ENCODE peak calls at places on chromosome 10, in six cellular contexts. One of them, this sample, is unnamed. For H3K4me1, H3K9me3 and H3K27me3, the result is how much of the 10 kb centered on the place peaks cover.

GRCh38 chr10:123133511-123133910 is 2.3 kb upstream of the HMX3 start:
- DNase-seq in left ventricle myocardium inferior: no peak
- DNase-seq in mammary epithelial cell: no peak
- DNase-seq in PC-9: no peak
- DNase-seq in trophoblast cell: no peak
- DNase-seq in colonic mucosa: no peak
- DNase-seq in this sample: no peak

GRCh38 chr10:6121144-6121543 is 32.3 kb downstream of the RBM17 start:
- DNase-seq in trophoblast cell: no peak
- DNase-seq in colonic mucosa: no peak
- DNase-seq in mammary epithelial cell: no peak
- DNase-seq in PC-9: no peak
- DNase-seq in left ventricle myocardium inferior: no peak
- DNase-seq in this sample: no peak

GRCh38 chr10:120600871-120601644 is 144.0 kb downstream of the PLPP4 start:
- DNase-seq in trophoblast cell: no peak
- DNase-seq in colonic mucosa: no peak
- DNase-seq in PC-9: no peak
- DNase-seq in left ventricle myocardium inferior: no peak
- DNase-seq in mammary epithelial cell: peak
- DNase-seq in this sample: no peak

GRCh38 chr10:35129185-35129674 is 2.6 kb downstream of the CREM start:
- DNase-seq in colonic mucosa: no peak
- DNase-seq in left ventricle myocardium inferior: no peak
- DNase-seq in mammary epithelial cell: no peak
- DNase-seq in PC-9: no peak
- DNase-seq in trophoblast cell: peak
- DNase-seq in this sample: no peak

GRCh38 chr10:50538473-50539398 is 85.0 kb downstream of the SGMS1 start:
- DNase-seq in PC-9: no peak
- DNase-seq in trophoblast cell: no peak
- DNase-seq in colonic mucosa: no peak
- DNase-seq in left ventricle myocardium inferior: no peak
- DNase-seq in mammary epithelial cell: peak
- DNase-seq in this sample: no peak

GRCh38 chr10:36602374-36602773 is 523.0 kb upstream of the ANKRD30A start:
- DNase-seq in mammary epithelial cell: peak
- DNase-seq in left ventricle myocardium inferior: no peak
- DNase-seq in colonic mucosa: no peak
- DNase-seq in trophoblast cell: no peak
- DNase-seq in PC-9: no peak
- DNase-seq in this sample: no peak

GRCh38 chr10:56928717-56929116 is 567.7 kb upstream of the ZWINT start:
- DNase-seq in colonic mucosa: no peak
- DNase-seq in mammary epithelial cell: no peak
- DNase-seq in PC-9: no peak
- DNase-seq in trophoblast cell: peak
- DNase-seq in left ventricle myocardium inferior: no peak
- DNase-seq in this sample: no peak

GRCh38 chr10:32000937-32001336 is 55.3 kb downstream of the KIF5B start:
- DNase-seq in mammary epithelial cell: no peak
- DNase-seq in trophoblast cell: peak
- DNase-seq in PC-9: no peak
- DNase-seq in colonic mucosa: no peak
- DNase-seq in left ventricle myocardium inferior: no peak
- DNase-seq in this sample: no peak

GRCh38 chr10:5599613-5600520 is 66.5 kb downstream of the ASB13 start:
- DNase-seq in mammary epithelial cell: no peak
- DNase-seq in trophoblast cell: no peak
- DNase-seq in colonic mucosa: no peak
- DNase-seq in left ventricle myocardium inferior: no peak
- DNase-seq in PC-9: no peak
- DNase-seq in this sample: no peak

GRCh38 chr10:113899952-113900598 is 45.6 kb downstream of the NHLRC2 start:
- DNase-seq in left ventricle myocardium inferior: no peak
- DNase-seq in mammary epithelial cell: no peak
- DNase-seq in colonic mucosa: no peak
- DNase-seq in trophoblast cell: no peak
- DNase-seq in PC-9: no peak
- DNase-seq in this sample: no peak

DNA sequence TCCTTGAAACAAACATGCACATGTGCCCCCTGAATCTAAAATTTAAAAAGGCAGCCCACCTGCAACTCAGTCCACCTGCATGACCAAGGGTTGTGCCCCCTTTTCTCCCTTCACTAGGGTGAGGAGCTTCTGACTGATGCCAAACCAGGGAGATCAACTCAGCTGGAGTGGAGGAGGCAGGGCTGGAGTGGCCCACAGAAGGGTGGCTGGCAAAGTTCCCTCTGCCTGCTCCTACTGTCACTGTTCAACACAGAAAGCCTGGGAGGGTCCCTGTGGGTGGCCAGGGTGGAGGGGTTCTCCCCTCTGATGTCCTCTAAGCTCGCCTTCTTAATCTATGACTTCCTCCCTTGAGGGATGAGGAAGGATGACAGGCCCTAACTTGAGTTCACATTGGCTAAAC is 55.7 kb upstream of the ANTXRL start:
- DNase-seq in left ventricle myocardium inferior: no peak
- DNase-seq in PC-9: no peak
- DNase-seq in colonic mucosa: no peak
- DNase-seq in mammary epithelial cell: no peak
- DNase-seq in trophoblast cell: no peak
- DNase-seq in this sample: no peak
- H3K4me1 ChIP-seq in left ventricle myocardium inferior: under half
- H3K4me1 ChIP-seq in PC-9: under half
- H3K4me1 ChIP-seq in colonic mucosa: under half
- H3K4me1 ChIP-seq in mammary epithelial cell: under half
- H3K4me1 ChIP-seq in trophoblast cell: under half
- H3K4me1 ChIP-seq in this sample: under half

DNA sequence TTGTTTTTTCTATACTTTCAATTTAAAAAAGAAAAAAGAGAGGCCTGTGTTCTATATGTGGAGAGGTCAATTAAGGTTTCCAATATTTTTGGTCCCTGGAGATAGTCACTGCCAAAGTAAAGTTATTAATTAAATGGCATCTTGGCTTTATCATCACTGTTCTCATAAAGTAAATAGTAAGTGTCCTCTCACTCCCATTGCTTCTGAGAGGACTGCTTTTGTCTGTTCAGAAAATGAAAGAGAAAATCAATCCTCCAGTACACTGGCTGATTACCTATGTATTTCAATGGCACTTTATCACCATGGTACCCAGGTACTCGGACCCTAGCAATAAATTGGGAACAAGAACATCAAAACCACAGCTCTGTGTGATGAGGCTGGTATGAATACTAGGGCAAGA is 94.0 kb downstream of the RNLS start:
- DNase-seq in PC-9: no peak
- DNase-seq in left ventricle myocardium inferior: no peak
- DNase-seq in trophoblast cell: no peak
- DNase-seq in mammary epithelial cell: no peak
- DNase-seq in colonic mucosa: no peak
- DNase-seq in this sample: no peak
- H3K9me3 ChIP-seq in PC-9: under half
- H3K9me3 ChIP-seq in left ventricle myocardium inferior: under half
- H3K9me3 ChIP-seq in trophoblast cell: under half
- H3K9me3 ChIP-seq in mammary epithelial cell: under half
- H3K9me3 ChIP-seq in colonic mucosa: under half
- H3K9me3 ChIP-seq in this sample: under half

GRCh38 chr10:98030991-98031431 is 590 bp upstream of the CRTAC1 start:
- DNase-seq in PC-9: no peak
- DNase-seq in left ventricle myocardium inferior: no peak
- DNase-seq in trophoblast cell: no peak
- DNase-seq in mammary epithelial cell: no peak
- DNase-seq in colonic mucosa: no peak
- DNase-seq in this sample: no peak
- H3K27me3 ChIP-seq in PC-9: under half
- H3K27me3 ChIP-seq in left ventricle myocardium inferior: half or more
- H3K27me3 ChIP-seq in trophoblast cell: half or more
- H3K27me3 ChIP-seq in mammary epithelial cell: under half
- H3K27me3 ChIP-seq in colonic mucosa: under half
- H3K27me3 ChIP-seq in this sample: under half

GRCh38 chr10:21526184-21526951 is 886 bp upstream of the SKIDA1 start:
- DNase-seq in colonic mucosa: peak
- DNase-seq in left ventricle myocardium inferior: peak
- DNase-seq in mammary epithelial cell: peak
- DNase-seq in PC-9: no peak
- DNase-seq in trophoblast cell: peak
- DNase-seq in this sample: peak
- H3K4me1 ChIP-seq in colonic mucosa: under half
- H3K4me1 ChIP-seq in left ventricle myocardium inferior: half or more
- H3K4me1 ChIP-seq in mammary epithelial cell: under half
- H3K4me1 ChIP-seq in PC-9: under half
- H3K4me1 ChIP-seq in trophoblast cell: under half
- H3K4me1 ChIP-seq in this sample: under half

GRCh38 chr10:133453516-133454203 is at the start of gene SCART1:
- DNase-seq in colonic mucosa: no peak
- DNase-seq in mammary epithelial cell: no peak
- DNase-seq in left ventricle myocardium inferior: no peak
- DNase-seq in trophoblast cell: no peak
- DNase-seq in PC-9: no peak
- DNase-seq in this sample: no peak

GRCh38 chr10:133456041-133456951 is 2.6 kb downstream of the SCART1 start:
- DNase-seq in left ventricle myocardium inferior: peak
- DNase-seq in trophoblast cell: no peak
- DNase-seq in PC-9: no peak
- DNase-seq in colonic mucosa: peak
- DNase-seq in mammary epithelial cell: no peak
- DNase-seq in this sample: no peak

GRCh38 chr10:133454204-133454893 is 604 bp downstream of the SCART1 start:
- DNase-seq in PC-9: no peak
- DNase-seq in mammary epithelial cell: no peak
- DNase-seq in left ventricle myocardium inferior: peak
- DNase-seq in colonic mucosa: no peak
- DNase-seq in trophoblast cell: no peak
- DNase-seq in this sample: peak

GRCh38 chr10:133455611-133456031 is 1.9 kb downstream of the SCART1 start:
- DNase-seq in PC-9: no peak
- DNase-seq in left ventricle myocardium inferior: peak
- DNase-seq in colonic mucosa: no peak
- DNase-seq in trophoblast cell: no peak
- DNase-seq in mammary epithelial cell: no peak
- DNase-seq in this sample: no peak

DNA sequence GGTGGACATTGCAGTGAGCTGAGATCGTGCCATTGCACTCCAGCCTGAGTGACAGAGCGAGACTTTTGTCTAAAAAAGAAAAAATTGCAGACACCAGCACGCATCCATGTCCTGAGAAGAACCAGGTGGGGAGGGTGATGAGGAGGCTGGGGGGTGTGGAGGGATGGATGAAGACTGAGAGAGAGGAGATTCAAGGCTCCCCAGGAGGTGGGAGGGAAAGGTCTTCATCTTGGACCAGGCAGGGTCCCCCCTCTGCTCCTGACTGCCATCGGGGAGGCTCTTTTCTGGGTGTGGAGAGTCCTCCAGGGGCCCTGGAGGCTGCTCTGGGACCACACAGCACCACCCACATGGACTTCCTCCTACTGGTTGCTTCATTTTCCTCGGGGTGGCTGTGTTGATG is 1.5 kb downstream of the SCART1 start:
- DNase-seq in mammary epithelial cell: no peak
- DNase-seq in trophoblast cell: no peak
- DNase-seq in PC-9: no peak
- DNase-seq in colonic mucosa: no peak
- DNase-seq in left ventricle myocardium inferior: no peak
- DNase-seq in this sample: no peak
- H3K9me3 ChIP-seq in mammary epithelial cell: under half
- H3K9me3 ChIP-seq in trophoblast cell: half or more
- H3K9me3 ChIP-seq in PC-9: under half
- H3K9me3 ChIP-seq in colonic mucosa: under half
- H3K9me3 ChIP-seq in left ventricle myocardium inferior: under half
- H3K9me3 ChIP-seq in this sample: under half

GRCh38 chr10:100824886-100825285 is 79.5 kb downstream of the PAX2 start:
- DNase-seq in mammary epithelial cell: no peak
- DNase-seq in colonic mucosa: no peak
- DNase-seq in PC-9: no peak
- DNase-seq in left ventricle myocardium inferior: no peak
- DNase-seq in trophoblast cell: no peak
- DNase-seq in this sample: no peak
- H3K27me3 ChIP-seq in mammary epithelial cell: under half
- H3K27me3 ChIP-seq in colonic mucosa: under half
- H3K27me3 ChIP-seq in PC-9: under half
- H3K27me3 ChIP-seq in left ventricle myocardium inferior: half or more
- H3K27me3 ChIP-seq in trophoblast cell: half or more
- H3K27me3 ChIP-seq in this sample: under half